ENCODE peak calls at places on chromosome 10, in seven cellular contexts. V, J, U, D, Z, A and M are unnamed samples.

GRCh38 chr10:6283632-6284031 is 80.9 kb downstream of the PFKFB3 start:
- DNase-seq in J (no peak), D (no peak), V (no peak), U (no peak), A (no peak), Z (no peak), M (no peak)

GRCh38 chr10:4391683-4392082 is 434.3 kb upstream of the AKR1E2 start:
- DNase-seq in D (no peak), Z (no peak), U (no peak), V (no peak), J (no peak), A (no peak), M (no peak)

GRCh38 chr10:90136731-90137316 is 435.4 kb downstream of the KIF20B start:
- DNase-seq in U (no peak), D (peak), Z (no peak), A (peak), V (no peak), J (no peak), M (no peak)

GRCh38 chr10:118096022-118096421 is 49.3 kb upstream of the RAB11FIP2 start:
- DNase-seq in Z (no peak), A (no peak), J (no peak), D (no peak), U (no peak), V (no peak), M (no peak)

GRCh38 chr10:92569071-92569470 is 4.8 kb downstream of the IDE start:
- DNase-seq in J (no peak), U (no peak), A (no peak), D (no peak), Z (no peak), V (no peak), M (no peak)

GRCh38 chr10:31678139-31678536 is 250.5 kb downstream of the ARHGAP12 start:
- DNase-seq in Z (no peak), A (no peak), V (no peak), U (no peak), D (no peak), J (peak), M (no peak)

GRCh38 chr10:96999337-96999736 is 167.2 kb downstream of the LCOR start:
- DNase-seq in J (no peak), U (no peak), Z (no peak), D (no peak), V (no peak), A (no peak), M (no peak)

GRCh38 chr10:48238826-48239520 is 35.5 kb downstream of the FRMPD2 start:
- DNase-seq in A (no peak), D (no peak), J (no peak), Z (no peak), V (no peak), U (no peak), M (no peak)

GRCh38 chr10:86411281-86411841 is 44.8 kb upstream of the GRID1 start:
- DNase-seq in J (no peak), U (peak), Z (peak), D (peak), V (peak), A (no peak), M (peak)

GRCh38 chr10:614772-615582 is 74.5 kb downstream of the DIP2C start:
- DNase-seq in A (no peak), Z (no peak), U (no peak), D (no peak), J (no peak), V (no peak), M (no peak)

GRCh38 chr10:133238066-133238804 is 580 bp downstream of the VENTX start:
- DNase-seq in D (no peak), A (no peak), Z (no peak), V (no peak), J (no peak), U (no peak), M (no peak)

GRCh38 chr10:97422921-97423420 is 3.0 kb upstream of the PGAM1 start:
- DNase-seq in V (peak), A (no peak), U (no peak), Z (no peak), D (peak), J (no peak), M (no peak)

GRCh38 chr10:24432478-24433416 is 223.8 kb downstream of the KIAA1217 start:
- DNase-seq in J (no peak), A (no peak), V (peak), Z (no peak), D (peak), U (no peak), M (no peak)

GRCh38 chr10:78656815-78657621 is 411.7 kb upstream of the ZMIZ1 start:
- DNase-seq in D (peak), J (no peak), Z (no peak), V (no peak), A (no peak), U (no peak), M (no peak)

GRCh38 chr10:13669182-13669860 is 82.6 kb downstream of the PRPF18 start:
- DNase-seq in Z (no peak), J (no peak), A (no peak), U (no peak), V (no peak), D (no peak), M (no peak)

GRCh38 chr10:98170249-98171117 is 36.0 kb downstream of the R3HCC1L start:
- DNase-seq in V (peak), U (peak), A (peak), J (no peak), Z (peak), D (peak), M (peak)

GRCh38 chr10:131212763-131213325 is 98.7 kb downstream of the TCERG1L start:
- DNase-seq in D (no peak), U (no peak), Z (no peak), J (no peak), V (no peak), A (no peak), M (no peak)

GRCh38 chr10:69885379-69886156 is 83.9 kb downstream of the COL13A1 start:
- DNase-seq in V (no peak), Z (no peak), U (no peak), D (no peak), A (no peak), J (no peak), M (no peak)

GRCh38 chr10:4385491-4385890 is 440.5 kb upstream of the AKR1E2 start:
- DNase-seq in A (no peak), Z (no peak), U (no peak), D (no peak), V (no peak), J (no peak), M (no peak)

GRCh38 chr10:79479283-79479909 is 32.9 kb upstream of the EIF5AL1 start:
- DNase-seq in D (no peak), J (no peak), Z (no peak), V (no peak), A (no peak), U (no peak), M (no peak)

GRCh38 chr10:87038286-87038717 is 18.2 kb downstream of the FAM25A start:
- DNase-seq in D (no peak), U (no peak), V (no peak), Z (no peak), A (no peak), J (no peak), M (no peak)

GRCh38 chr10:86334515-86335085 is 32.0 kb downstream of the GRID1 start:
- DNase-seq in U (no peak), Z (no peak), D (no peak), J (no peak), A (no peak), V (no peak), M (no peak)

GRCh38 chr10:69891057-69891617 is 89.4 kb downstream of the COL13A1 start:
- DNase-seq in U (no peak), Z (no peak), D (no peak), J (no peak), A (no peak), V (no peak), M (no peak)

GRCh38 chr10:32005050-32005449 is 51.2 kb downstream of the KIF5B start:
- DNase-seq in D (peak), V (peak), Z (peak), U (no peak), A (peak), J (no peak), M (peak)

GRCh38 chr10:55397777-55398176 is 596.7 kb upstream of the PCDH15 start:
- DNase-seq in D (no peak), V (no peak), J (no peak), Z (no peak), U (no peak), A (no peak), M (no peak)

GRCh38 chr10:34254596-34254995 is 560.5 kb downstream of the PARD3 start:
- DNase-seq in Z (no peak), U (peak), J (no peak), D (peak), A (no peak), V (peak), M (no peak)

GRCh38 chr10:33900591-33900990 is 566.1 kb upstream of the NRP1 start:
- DNase-seq in V (peak), U (no peak), A (no peak), J (no peak), Z (no peak), D (peak), M (no peak)

GRCh38 chr10:77360121-77360520 is 277.5 kb downstream of the KCNMA1 start:
- DNase-seq in Z (no peak), D (no peak), V (no peak), J (no peak), A (no peak), U (no peak), M (no peak)

GRCh38 chr10:87845624-87846377 is 17.5 kb downstream of the KLLN start:
- DNase-seq in D (peak), A (no peak), J (no peak), U (no peak), V (peak), Z (no peak), M (no peak)

DNA sequence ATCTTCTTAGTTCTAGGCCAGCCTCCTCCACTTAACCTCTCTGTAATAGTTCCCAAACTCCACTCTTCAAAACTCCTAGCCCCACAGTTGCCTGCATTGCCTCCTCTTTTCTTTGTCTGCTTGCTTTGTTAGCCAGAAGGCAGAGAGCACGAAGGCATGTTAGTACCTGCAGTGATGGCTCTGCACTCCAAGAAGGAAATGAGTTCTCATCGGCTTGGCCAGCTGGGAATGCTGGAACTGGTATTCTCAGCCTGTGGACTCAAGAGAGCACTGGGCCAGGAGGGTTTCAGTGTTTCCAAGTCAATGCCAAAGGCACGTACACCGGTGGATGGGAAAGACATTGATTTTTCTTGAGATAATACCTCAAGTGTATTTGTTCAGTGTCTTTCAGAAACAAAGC is 66.3 kb upstream of the HABP2 start:
- DNase-seq in J (no peak), V (no peak), A (no peak), D (no peak), U (no peak), Z (no peak), M (no peak)
- TF ChIP-seq CTCF in J (no peak), V (no peak), A (no peak), D (no peak), U (no peak), Z (no peak), M (no peak)

DNA sequence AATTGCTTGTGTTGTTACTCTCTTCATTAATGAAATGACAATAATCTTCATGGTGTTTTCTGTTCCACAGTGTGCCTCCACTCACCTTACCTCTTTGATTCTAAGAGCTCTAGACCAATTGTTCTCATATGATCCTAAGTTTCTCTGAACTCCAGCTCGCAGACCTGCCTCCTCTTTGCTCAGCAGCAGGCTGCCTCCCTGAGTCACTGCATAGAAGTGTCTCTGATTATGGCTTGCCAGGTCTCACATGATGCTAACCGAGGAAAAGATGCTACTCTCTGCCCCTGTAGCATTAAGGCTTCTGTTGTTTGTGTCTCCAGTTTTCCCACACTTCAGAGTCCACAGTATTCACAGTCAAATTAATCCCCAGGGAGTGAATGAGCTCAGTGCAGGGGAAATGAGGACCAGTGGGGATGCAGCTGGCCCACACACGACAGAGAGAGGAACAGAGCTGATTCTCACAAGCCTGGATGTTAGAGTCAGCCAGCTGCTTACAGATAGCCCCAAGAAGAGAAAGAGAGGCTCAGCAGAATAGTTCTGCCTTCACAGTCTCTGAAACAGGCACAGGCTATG is 145.9 kb upstream of the EGR2 start:
- DNase-seq in D (peak), Z (no peak), V (peak), A (no peak), J (no peak), U (peak), M (no peak)
- TF ChIP-seq CTCF in D (no peak), Z (no peak), V (peak), A (no peak), J (no peak), U (no peak), M (no peak)

DNA sequence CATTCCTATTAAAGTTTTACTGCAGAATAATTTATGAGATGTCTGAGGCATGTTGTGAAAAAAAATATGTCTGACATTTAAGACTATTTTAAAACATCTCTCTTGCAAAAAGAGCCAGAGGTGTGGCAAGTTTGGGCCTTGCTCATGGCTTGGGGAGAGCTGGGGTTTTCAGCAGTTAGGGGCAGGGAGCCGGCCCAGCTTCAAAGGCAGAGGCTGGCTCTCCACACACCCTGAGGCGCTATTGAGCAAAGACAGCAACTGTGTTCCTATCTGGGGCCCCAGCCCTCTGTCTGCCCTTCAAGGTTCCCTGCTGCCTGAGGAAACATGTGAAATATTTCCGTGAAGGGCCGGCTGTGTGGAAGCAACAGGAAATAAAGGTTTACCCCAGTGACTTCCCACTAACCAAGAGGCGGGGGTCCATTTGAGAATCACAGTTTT is 94.0 kb downstream of the SORBS1 start:
- DNase-seq in V (no peak), D (peak), A (no peak), U (peak), Z (no peak), J (peak), M (no peak)
- TF ChIP-seq CTCF in V (peak), D (peak), A (no peak), U (peak), Z (no peak), J (peak), M (no peak)

GRCh38 chr10:84265378-84265777 is 20.5 kb downstream of the RGR start:
- DNase-seq in A (no peak), U (no peak), D (no peak), J (no peak), Z (no peak), V (no peak), M (no peak)

GRCh38 chr10:84262190-84262956 is 17.5 kb downstream of the RGR start:
- DNase-seq in A (no peak), U (no peak), D (no peak), Z (no peak), J (no peak), V (no peak), M (no peak)

GRCh38 chr10:84267503-84268126 is 22.8 kb downstream of the RGR start:
- DNase-seq in D (peak), J (no peak), U (no peak), V (peak), A (peak), Z (peak), M (peak)

GRCh38 chr10:84263716-84264115 is 18.9 kb downstream of the RGR start:
- DNase-seq in A (no peak), D (no peak), J (no peak), V (no peak), U (no peak), Z (no peak), M (no peak)

GRCh38 chr10:84264611-84265141 is 19.8 kb downstream of the RGR start:
- DNase-seq in V (peak), J (peak), Z (peak), U (peak), D (peak), A (peak), M (peak)
- TF ChIP-seq CTCF in V (peak), J (peak), Z (peak), U (peak), D (peak), A (peak), M (peak)

GRCh38 chr10:111107846-111108245 is 31.0 kb downstream of the ADRA2A start:
- DNase-seq in V (no peak), D (no peak), U (no peak), Z (no peak), J (no peak), A (no peak), M (no peak)

GRCh38 chr10:111106081-111106480 is 29.3 kb downstream of the ADRA2A start:
- DNase-seq in A (no peak), Z (no peak), D (no peak), V (no peak), U (no peak), J (no peak), M (no peak)

GRCh38 chr10:111104811-111105210 is 28.0 kb downstream of the ADRA2A start:
- DNase-seq in Z (no peak), U (no peak), D (no peak), A (no peak), J (no peak), V (no peak), M (no peak)

GRCh38 chr10:111108441-111108840 is 31.6 kb downstream of the ADRA2A start:
- DNase-seq in D (no peak), V (no peak), U (no peak), Z (no peak), A (no peak), J (no peak), M (no peak)

DNA sequence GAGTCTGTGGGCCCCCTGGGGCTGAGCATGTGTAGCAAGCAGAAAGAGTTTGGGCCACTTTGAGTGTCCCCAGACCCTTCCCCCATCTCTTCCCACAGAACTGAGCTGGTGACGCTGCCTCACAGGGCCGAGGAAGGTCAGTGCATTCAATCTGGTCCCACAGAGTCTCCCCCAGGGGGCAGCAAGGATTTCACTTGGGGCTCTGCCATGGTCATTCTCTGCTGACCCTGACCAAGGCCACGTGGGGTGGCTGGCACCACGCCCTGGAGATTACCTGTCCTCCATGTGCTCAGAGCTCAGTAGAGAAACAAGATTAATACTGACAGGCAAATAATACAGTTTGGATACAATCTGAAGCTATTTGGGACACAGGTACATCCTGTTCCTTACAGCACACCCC is 30.2 kb downstream of the ADRA2A start:
- DNase-seq in A (no peak), Z (no peak), U (no peak), V (no peak), J (no peak), D (no peak), M (no peak)
- TF ChIP-seq CTCF in A (no peak), Z (no peak), U (no peak), V (no peak), J (no peak), D (no peak), M (no peak)

GRCh38 chr10:125691160-125691981 is 8.4 kb upstream of the TEX36 start:
- DNase-seq in V (no peak), Z (no peak), J (no peak), U (no peak), A (no peak), D (peak), M (no peak)
- TF ChIP-seq CTCF in V (no peak), Z (no peak), J (no peak), U (no peak), A (no peak), D (no peak), M (no peak)

GRCh38 chr10:103062854-103063642 is 130.0 kb downstream of the NT5C2 start:
- DNase-seq in D (no peak), U (no peak), A (no peak), J (no peak), V (no peak), Z (no peak), M (no peak)
- TF ChIP-seq CTCF in D (peak), U (no peak), A (no peak), J (peak), V (peak), Z (no peak), M (no peak)

GRCh38 chr10:110305767-110306451 is 1.2 kb upstream of the SMNDC1 start:
- DNase-seq in Z (peak), D (peak), U (peak), J (no peak), A (peak), V (peak), M (peak)
- TF ChIP-seq CTCF in Z (peak), D (peak), U (peak), J (peak), A (peak), V (peak), M (peak)

DNA sequence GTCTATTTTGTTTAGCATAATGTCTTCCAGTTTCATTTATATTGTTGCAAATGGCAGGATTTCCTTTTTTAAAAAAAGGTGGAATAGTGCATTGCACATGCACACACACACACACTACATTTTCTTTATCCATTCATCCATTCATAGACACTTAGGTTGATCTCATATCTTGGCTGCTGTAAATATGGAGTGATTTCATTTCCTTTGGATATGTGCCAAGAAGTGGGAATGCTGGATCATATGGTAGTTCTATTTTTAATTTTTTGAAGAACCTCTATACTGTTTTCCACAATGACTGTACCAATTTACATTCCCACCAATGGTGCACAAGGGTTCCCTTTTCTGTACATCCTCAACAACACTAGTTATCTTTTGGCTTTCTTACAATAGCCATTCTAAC is 68.9 kb downstream of the EBLN1 start:
- DNase-seq in U (no peak), A (no peak), D (peak), Z (no peak), V (peak), J (no peak), M (no peak)
- TF ChIP-seq CTCF in U (no peak), A (no peak), D (no peak), Z (no peak), V (no peak), J (no peak), M (no peak)

GRCh38 chr10:113980408-113981087 is 63.1 kb upstream of the ADRB1 start:
- DNase-seq in U (no peak), A (no peak), D (no peak), V (no peak), Z (no peak), J (no peak), M (no peak)
- TF ChIP-seq CTCF in U (no peak), A (no peak), D (peak), V (peak), Z (peak), J (peak), M (no peak)